ENCODE peak calls at places on chromosomes 12 and 14, in eight cellular contexts. A is choroid plexus epithelial cell, Z is heart left ventricle, R is PC-9, H is A549, M is uterus, I is cardiac fibroblast, Q is GM23338. W is an unnamed sample.

GRCh38 chr12:44504799-44505198 is 371.3 kb downstream of the NELL2 start:
- DNase-seq in Z (no peak), A (no peak), I (no peak), M (no peak), R (no peak), Q (no peak), H (no peak), W (no peak)

GRCh38 chr12:49470986-49471385 is 67.8 kb upstream of the KCNH3 start:
- DNase-seq in Q (no peak), A (no peak), I (no peak), H (no peak), R (no peak), M (no peak), Z (no peak), W (no peak)

GRCh38 chr14:92523752-92524151 is 10.2 kb downstream of the RIN3 start:
- DNase-seq in I (no peak), Z (no peak), H (no peak), M (no peak), Q (no peak), R (no peak), A (no peak), W (no peak)

GRCh38 chr12:46402451-46402850 is 29.9 kb upstream of the SLC38A2 start:
- DNase-seq in I (peak; percentile 94), R (no peak), A (peak; percentile 48), H (no peak), Z (no peak), M (peak; percentile 75), Q (no peak), W (no peak)

GRCh38 chr12:39505025-39505424 is 62.1 kb upstream of the KIF21A start:
- DNase-seq in A (peak; percentile 31), Q (peak; percentile 9), R (peak; percentile 71), I (no peak), Z (no peak), M (no peak), H (no peak), W (no peak)

GRCh38 chr12:43776498-43776897 is 17.7 kb downstream of the IRAK4 start:
- DNase-seq in M (no peak), A (peak; percentile 58), Q (peak; percentile 71), H (peak; percentile 30), I (peak; percentile 42), Z (no peak), R (no peak), W (no peak)

GRCh38 chr12:47378907-47379306 is 299.1 kb upstream of the AMIGO2 start:
- DNase-seq in M (no peak), Q (no peak), H (no peak), Z (no peak), A (no peak), R (no peak), I (peak; percentile 37), W (no peak)

GRCh38 chr12:128164533-128164932 is 102.4 kb upstream of the TMEM132C start:
- DNase-seq in Q (no peak), Z (no peak), M (no peak), I (no peak), R (no peak), A (no peak), H (no peak), W (no peak)

GRCh38 chr12:94165670-94166069 is 17.3 kb downstream of the PLXNC1 start:
- DNase-seq in M (no peak), I (no peak), R (no peak), Q (no peak), Z (no peak), H (no peak), A (no peak), W (no peak)

GRCh38 chr12:117367006-117367638 is 5.7 kb upstream of the NOS1 start:
- DNase-seq in A (peak; percentile 83), Z (no peak), Q (peak; percentile 92), I (peak; percentile 78), M (peak; percentile 22), H (peak; percentile 90), R (peak; percentile 50), W (peak; percentile 25)

GRCh38 chr12:56334490-56334793 is 642 bp upstream of the PAN2 start:
- DNase-seq in Q (no peak), R (no peak), H (no peak), I (no peak), M (no peak), A (no peak), Z (no peak), W (no peak)

GRCh38 chr12:58557156-58557555 is 363.1 kb downstream of the LRIG3 start:
- DNase-seq in A (peak; percentile 89), R (peak; percentile 39), M (no peak), Q (no peak), H (no peak), Z (no peak), I (peak; percentile 76), W (peak; percentile 56)

GRCh38 chr12:104701301-104701700 is 244.6 kb downstream of the CHST11 start:
- DNase-seq in Q (no peak), H (no peak), Z (no peak), A (no peak), I (no peak), R (no peak), M (no peak), W (no peak)

GRCh38 chr12:5796171-5797091 is 148.6 kb downstream of the ANO2 start:
- DNase-seq in A (no peak), H (peak; percentile 17), M (no peak), Z (peak; percentile 71), Q (peak; percentile 82), R (no peak), I (no peak), W (no peak)

GRCh38 chr12:5873341-5873919 is 71.6 kb downstream of the ANO2 start:
- DNase-seq in M (no peak), I (no peak), H (no peak), A (no peak), R (no peak), Q (peak; percentile 39), Z (no peak), W (no peak)

GRCh38 chr12:92143280-92143679 is 2.4 kb downstream of the BTG1 start:
- DNase-seq in R (no peak), Z (no peak), H (no peak), I (no peak), Q (no peak), M (no peak), A (no peak), W (no peak)

GRCh38 chr12:76901628-76902386 is 23.0 kb upstream of the CSRP2 start:
- DNase-seq in I (no peak), H (no peak), M (no peak), Q (no peak), Z (no peak), A (no peak), R (no peak), W (no peak)

GRCh38 chr12:26848156-26848825 is 15.3 kb upstream of the ITPR2 start:
- DNase-seq in Q (no peak), Z (no peak), R (peak; percentile 61), A (peak; percentile 70), M (no peak), I (peak; percentile 47), H (no peak), W (no peak)

GRCh38 chr12:26857465-26858176 is 24.6 kb upstream of the ITPR2 start:
- DNase-seq in Z (no peak), A (no peak), M (no peak), R (no peak), H (no peak), Q (peak; percentile 38), I (peak; percentile 44), W (no peak)

GRCh38 chr12:26855337-26856089 is 22.5 kb upstream of the ITPR2 start:
- DNase-seq in A (no peak), I (no peak), H (no peak), M (no peak), Z (no peak), Q (no peak), R (no peak), W (no peak)

GRCh38 chr12:26853303-26854027 is 20.5 kb upstream of the ITPR2 start:
- DNase-seq in R (no peak), H (peak; percentile 76), A (peak; percentile 82), I (peak; percentile 76), M (peak; percentile 52), Z (peak; percentile 73), Q (peak; percentile 78), W (no peak)

DNA sequence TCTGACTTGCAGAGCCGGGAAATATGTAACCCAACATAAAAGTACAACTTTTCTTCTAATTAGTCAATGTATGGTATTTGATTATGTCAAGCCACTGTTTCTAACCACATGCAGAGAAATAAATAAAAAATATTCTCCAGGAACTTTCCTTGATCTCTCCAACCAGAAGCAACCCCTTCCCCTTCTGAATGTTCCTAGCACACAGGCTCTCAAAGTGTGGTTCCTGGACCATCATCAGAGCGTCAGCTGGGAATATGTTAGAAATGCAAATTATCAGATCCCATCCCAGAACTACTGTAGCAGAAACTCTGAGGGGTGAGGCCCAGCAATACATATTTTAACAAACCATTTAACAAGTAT is 21.0 kb upstream of the ITPR2 start:
- DNase-seq in R (no peak), M (no peak), I (no peak), H (no peak), Z (no peak), A (no peak), Q (no peak), W (no peak)
- H3K4me3 ChIP-seq in R (no peak overlapping the region), M (no peak overlapping the region), I (no peak overlapping the region), H (no peak overlapping the region), Z (no peak overlapping the region), A (no peak overlapping the region), Q (no peak overlapping the region), W (no peak overlapping the region)

DNA sequence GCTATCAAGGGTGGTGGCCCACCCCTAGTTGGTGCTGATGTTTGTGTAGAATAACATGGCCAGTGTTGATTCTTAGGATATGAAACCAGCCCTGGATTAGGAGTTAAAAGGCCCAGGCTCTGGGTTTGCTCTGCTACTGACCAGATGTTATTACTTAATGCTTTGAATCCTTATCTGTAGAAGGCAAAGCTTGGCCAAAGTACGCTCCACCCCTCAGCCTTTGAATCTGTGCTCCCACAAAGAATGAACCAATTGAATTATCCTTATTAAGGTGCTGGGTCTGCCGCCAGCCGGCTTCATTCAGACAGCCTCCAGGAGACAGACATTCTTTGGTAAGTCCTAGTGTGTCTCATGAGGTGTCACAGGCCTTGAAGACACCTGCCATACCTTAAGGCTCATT is 41.8 kb downstream of the AKAP3 start:
- DNase-seq in R (no peak), A (peak; percentile 5), Q (no peak), Z (no peak), I (peak; percentile 28), H (no peak), M (no peak), W (no peak)
- TF ChIP-seq CTCF in R (no peak), A (no peak), Q (no peak), Z (no peak), I (no peak), H (no peak), M (no peak), W (no peak)

GRCh38 chr14:105473033-105473676 is 1.5 kb upstream of the CRIP2 start:
- DNase-seq in I (no peak), H (no peak), Q (no peak), R (peak; percentile 47), A (no peak), M (no peak), Z (no peak), W (no peak)
- H3K4me3 ChIP-seq in I (no peak overlapping the region), H (peak overlapping the region; percentile 82), Q (peak overlapping the region; percentile 56), R (peak overlapping the region; percentile 66), A (no peak overlapping the region), M (peak overlapping the region; percentile 57), Z (peak overlapping the region; percentile 86), W (peak overlapping the region; percentile 65)

DNA sequence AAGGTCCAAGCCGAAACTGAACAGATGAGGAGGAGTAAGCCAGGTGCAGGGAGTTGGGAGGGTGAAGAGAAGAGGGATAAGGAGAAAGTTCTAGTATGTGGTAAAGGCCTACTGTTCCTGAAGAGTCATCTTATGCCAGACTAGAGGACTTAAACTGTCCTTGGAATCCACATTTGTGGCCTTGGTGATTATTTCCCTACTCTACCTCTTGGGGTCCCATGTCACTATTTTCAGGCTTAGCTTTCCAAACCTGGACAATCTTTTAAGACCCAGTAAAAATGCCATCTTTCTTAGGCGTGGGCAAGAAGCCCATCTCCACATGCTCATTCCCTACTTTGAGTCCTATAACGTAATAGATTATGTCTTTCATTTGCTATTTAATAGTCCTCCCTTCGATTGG is 40.1 kb upstream of the CRY1 start:
- DNase-seq in I (no peak), A (no peak), Q (no peak), R (no peak), M (no peak), Z (no peak), H (no peak), W (no peak)
- TF ChIP-seq CTCF in I (no peak), A (peak; percentile 9), Q (no peak), R (no peak), M (no peak), Z (no peak), H (peak; percentile 13), W (peak; percentile 24)